ENCODE peak calls at places on chromosomes 1 and 21, in six cellular contexts. One of them, this sample, is unnamed.

GRCh38 chr1:169495050-169495740 is 9.5 kb upstream of the SLC19A2 start:
- DNase-seq in A549: no peak
- DNase-seq in H1: no peak
- DNase-seq in K562: no peak
- DNase-seq in SK-N-SH: no peak
- DNase-seq in GM12878: no peak
- DNase-seq in this sample: no peak

GRCh38 chr1:246987083-246987690 is 20.7 kb downstream of the ZNF695 start:
- DNase-seq in A549: no peak
- DNase-seq in H1: no peak
- DNase-seq in K562: no peak
- DNase-seq in SK-N-SH: no peak
- DNase-seq in GM12878: no peak
- DNase-seq in this sample: no peak

GRCh38 chr1:169193191-169193850 is 86.8 kb downstream of the ATP1B1 start:
- DNase-seq in A549: no peak
- DNase-seq in H1: no peak
- DNase-seq in K562: peak; percentile 12
- DNase-seq in SK-N-SH: peak; percentile 47
- DNase-seq in GM12878: no peak
- DNase-seq in this sample: no peak

GRCh38 chr1:39720094-39720999 is 18.3 kb upstream of the PPIE start:
- DNase-seq in A549: no peak
- DNase-seq in H1: no peak
- DNase-seq in K562: peak; percentile 48
- DNase-seq in SK-N-SH: peak; percentile 48
- DNase-seq in GM12878: no peak
- DNase-seq in this sample: peak; percentile 51

GRCh38 chr1:208158640-208159541 is 85.3 kb downstream of the PLXNA2 start:
- DNase-seq in A549: no peak
- DNase-seq in H1: no peak
- DNase-seq in K562: no peak
- DNase-seq in SK-N-SH: no peak
- DNase-seq in GM12878: no peak
- DNase-seq in this sample: peak; percentile 76

GRCh38 chr1:22832414-22832786 is 121.8 kb downstream of the EPHB2 start:
- DNase-seq in A549: no peak
- DNase-seq in H1: no peak
- DNase-seq in K562: no peak
- DNase-seq in SK-N-SH: no peak
- DNase-seq in GM12878: no peak
- DNase-seq in this sample: no peak

GRCh38 chr1:8424539-8425116 is 106.7 kb downstream of the SLC45A1 start:
- DNase-seq in A549: no peak
- DNase-seq in H1: no peak
- DNase-seq in K562: no peak
- DNase-seq in SK-N-SH: no peak
- DNase-seq in GM12878: no peak
- DNase-seq in this sample: no peak

GRCh38 chr1:66315675-66316074 is 218.3 kb upstream of the SGIP1 start:
- DNase-seq in A549: peak; percentile 27
- DNase-seq in H1: no peak
- DNase-seq in K562: no peak
- DNase-seq in SK-N-SH: no peak
- DNase-seq in GM12878: no peak
- DNase-seq in this sample: no peak

GRCh38 chr1:247385283-247385682 is 30.7 kb upstream of the NLRP3 start:
- DNase-seq in A549: no peak
- DNase-seq in H1: no peak
- DNase-seq in K562: no peak
- DNase-seq in SK-N-SH: no peak
- DNase-seq in GM12878: no peak
- DNase-seq in this sample: no peak

GRCh38 chr1:88634538-88634937 is 49.5 kb upstream of the PKN2 start:
- DNase-seq in A549: no peak
- DNase-seq in H1: no peak
- DNase-seq in K562: no peak
- DNase-seq in SK-N-SH: no peak
- DNase-seq in GM12878: no peak
- DNase-seq in this sample: no peak

GRCh38 chr1:159008744-159009188 is 941 bp upstream of the IFI16 start:
- DNase-seq in A549: no peak
- DNase-seq in H1: no peak
- DNase-seq in K562: no peak
- DNase-seq in SK-N-SH: no peak
- DNase-seq in GM12878: peak; percentile 69
- DNase-seq in this sample: no peak

GRCh38 chr1:22662318-22662717 is 9.3 kb downstream of the C1QB start:
- DNase-seq in A549: peak; percentile 24
- DNase-seq in H1: peak; percentile 56
- DNase-seq in K562: peak; percentile 37
- DNase-seq in SK-N-SH: peak; percentile 67
- DNase-seq in GM12878: no peak
- DNase-seq in this sample: no peak

GRCh38 chr1:110336300-110337039 is 2.7 kb upstream of the RBM15 start:
- DNase-seq in A549: no peak
- DNase-seq in H1: no peak
- DNase-seq in K562: no peak
- DNase-seq in SK-N-SH: peak; percentile 12
- DNase-seq in GM12878: no peak
- DNase-seq in this sample: no peak

GRCh38 chr1:113765306-113765705 is 6.0 kb upstream of the PHTF1 start:
- DNase-seq in A549: no peak
- DNase-seq in H1: no peak
- DNase-seq in K562: no peak
- DNase-seq in SK-N-SH: no peak
- DNase-seq in GM12878: no peak
- DNase-seq in this sample: no peak

GRCh38 chr1:222301653-222302052 is 246.3 kb downstream of the HHIPL2 start:
- DNase-seq in A549: no peak
- DNase-seq in H1: no peak
- DNase-seq in K562: no peak
- DNase-seq in SK-N-SH: no peak
- DNase-seq in GM12878: no peak
- DNase-seq in this sample: no peak

GRCh38 chr1:236535656-236536293 is 12.0 kb downstream of the LGALS8 start:
- DNase-seq in A549: no peak
- DNase-seq in H1: no peak
- DNase-seq in K562: no peak
- DNase-seq in SK-N-SH: peak; percentile 57
- DNase-seq in GM12878: no peak
- DNase-seq in this sample: no peak

GRCh38 chr1:2298685-2299673 is 70.9 kb downstream of the SKI start:
- DNase-seq in A549: no peak
- DNase-seq in H1: no peak
- DNase-seq in K562: no peak
- DNase-seq in SK-N-SH: peak; percentile 81
- DNase-seq in GM12878: no peak
- DNase-seq in this sample: no peak

GRCh38 chr1:201708085-201708512 is 120.9 kb upstream of the IPO9 start:
- DNase-seq in A549: no peak
- DNase-seq in H1: no peak
- DNase-seq in K562: no peak
- DNase-seq in SK-N-SH: no peak
- DNase-seq in GM12878: no peak
- DNase-seq in this sample: no peak

GRCh38 chr1:158246650-158247049 is 7.6 kb upstream of the CD1A start:
- DNase-seq in A549: no peak
- DNase-seq in H1: no peak
- DNase-seq in K562: no peak
- DNase-seq in SK-N-SH: no peak
- DNase-seq in GM12878: no peak
- DNase-seq in this sample: no peak

GRCh38 chr1:245961137-245961540 is 545.9 kb downstream of the SMYD3 start:
- DNase-seq in A549: no peak
- DNase-seq in H1: no peak
- DNase-seq in K562: no peak
- DNase-seq in SK-N-SH: no peak
- DNase-seq in GM12878: no peak
- DNase-seq in this sample: no peak

DNA sequence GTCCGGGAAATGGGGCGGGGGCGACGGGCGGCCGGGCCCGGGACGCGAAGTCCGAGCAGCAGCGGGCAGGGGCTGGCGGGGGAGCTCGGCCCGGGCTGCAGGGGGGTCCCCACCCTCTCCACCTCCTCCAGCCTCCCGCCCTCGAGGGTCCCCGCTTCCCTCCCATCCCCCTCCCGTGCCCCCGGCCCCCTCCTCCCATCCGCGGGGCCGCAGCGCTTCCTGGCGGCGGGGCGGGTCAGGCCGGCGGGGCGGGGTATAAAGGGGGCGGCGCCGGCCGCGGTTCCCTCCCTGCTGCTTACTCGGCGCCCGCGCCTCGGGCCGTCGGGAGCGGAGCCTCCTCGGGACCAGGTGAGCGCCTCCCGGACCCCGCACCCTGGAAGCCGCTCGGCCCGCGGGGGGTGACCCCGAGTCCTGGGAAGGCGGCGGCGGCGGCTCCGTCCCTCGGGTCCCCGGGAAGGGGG is at the start of gene COL6A2:
- DNase-seq in A549: peak; percentile 53
- DNase-seq in H1: peak; percentile 89
- DNase-seq in K562: peak; percentile 93
- DNase-seq in SK-N-SH: peak; percentile 97
- DNase-seq in GM12878: no peak
- DNase-seq in this sample: no peak
- TF ChIP-seq CHD2 in A549: no peak
- TF ChIP-seq CHD2 in H1: no peak
- TF ChIP-seq CHD2 in K562: no peak
- TF ChIP-seq CHD2 in SK-N-SH: no peak
- TF ChIP-seq CHD2 in GM12878: no peak
- TF ChIP-seq CHD2 in this sample: no peak

GRCh38 chr1:91550961-91551360 is 50.3 kb downstream of the CDC7 start:
- DNase-seq in A549: no peak
- DNase-seq in H1: no peak
- DNase-seq in K562: no peak
- DNase-seq in SK-N-SH: no peak
- DNase-seq in GM12878: no peak
- DNase-seq in this sample: no peak
- TF ChIP-seq CHD2 in A549: no peak
- TF ChIP-seq CHD2 in H1: no peak
- TF ChIP-seq CHD2 in K562: no peak
- TF ChIP-seq CHD2 in SK-N-SH: no peak
- TF ChIP-seq CHD2 in GM12878: no peak
- TF ChIP-seq CHD2 in this sample: no peak

GRCh38 chr1:181469829-181470228 is 13.5 kb upstream of the CACNA1E start:
- DNase-seq in A549: peak; percentile 58
- DNase-seq in H1: no peak
- DNase-seq in K562: peak; percentile 34
- DNase-seq in SK-N-SH: no peak
- DNase-seq in GM12878: no peak
- DNase-seq in this sample: no peak
- TF ChIP-seq CHD2 in A549: no peak
- TF ChIP-seq CHD2 in H1: no peak
- TF ChIP-seq CHD2 in K562: no peak
- TF ChIP-seq CHD2 in SK-N-SH: no peak
- TF ChIP-seq CHD2 in GM12878: no peak
- TF ChIP-seq CHD2 in this sample: no peak

DNA sequence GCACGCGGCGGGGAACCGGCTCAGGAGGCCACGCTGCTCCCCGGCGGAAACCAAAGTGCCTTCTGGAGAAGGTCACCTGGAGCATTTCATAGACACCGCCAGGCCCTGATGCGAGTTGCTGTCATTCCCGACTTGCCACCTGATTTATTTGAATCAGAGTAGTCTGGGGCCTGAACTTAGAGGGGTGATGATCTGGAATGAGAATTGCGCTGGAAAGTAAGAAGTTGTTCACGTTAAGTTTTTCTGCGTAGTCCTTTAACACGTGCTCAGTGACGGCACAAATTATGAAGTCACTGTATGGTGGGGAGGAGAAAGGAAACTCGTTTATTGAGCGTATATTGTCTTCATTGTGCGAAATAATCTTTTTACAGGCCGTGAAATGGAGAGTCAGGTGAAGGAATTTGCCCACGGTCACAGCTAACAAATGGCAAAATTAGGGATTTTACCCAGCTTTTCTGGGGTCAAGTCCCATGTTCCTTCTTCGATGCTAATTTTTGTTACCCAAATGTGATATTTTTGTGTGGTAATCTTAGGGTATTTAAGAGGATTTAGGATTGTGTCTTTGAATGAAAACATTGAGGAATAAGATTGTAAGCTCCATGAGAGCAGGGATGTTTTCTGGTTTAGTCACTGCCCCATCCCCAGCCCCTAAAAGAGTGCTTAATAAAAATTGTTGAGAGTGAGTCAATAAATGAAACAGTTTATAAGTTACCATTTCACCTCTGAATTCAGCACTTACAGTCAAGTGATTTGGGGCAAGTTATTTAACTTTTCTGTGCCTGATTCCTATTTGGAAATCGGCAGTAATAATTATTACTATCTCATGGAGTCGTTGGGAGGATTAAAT is 46.4 kb upstream of the NBL1 start:
- DNase-seq in A549: peak; percentile 27
- DNase-seq in H1: no peak
- DNase-seq in K562: no peak
- DNase-seq in SK-N-SH: no peak
- DNase-seq in GM12878: no peak
- DNase-seq in this sample: no peak
- TF ChIP-seq CHD2 in A549: no peak
- TF ChIP-seq CHD2 in H1: no peak
- TF ChIP-seq CHD2 in K562: no peak
- TF ChIP-seq CHD2 in SK-N-SH: no peak
- TF ChIP-seq CHD2 in GM12878: no peak
- TF ChIP-seq CHD2 in this sample: no peak

This sample was measured in HepG2.